ENCODE peak calls at places on chromosomes 11 and 22, in five cellular contexts. W is NCI-H526 treated with DMSO at 0.1 percent for 48 hours; G is activated naive CD4-positive, alpha-beta T cell treated with anti-CD3 and anti-CD28 coated beads, Interleukin-2, amount 50 U/mL, for 72 hours; L is GM03348; H is H9. R is an unnamed sample.

GRCh38 chr11:22684082-22684481 is 17.7 kb downstream of the GAS2 start:
- DNase-seq in G (no peak), L (no peak), W (no peak), H (no peak), R (no peak)

GRCh38 chr22:29062286-29062949 is 787 bp upstream of the C22orf31 start:
- DNase-seq in G (no peak), H (no peak), W (no peak), L (no peak), R (peak)

GRCh38 chr11:36312593-36312990 is 16.5 kb downstream of the PRR5L start:
- DNase-seq in G (no peak), L (peak), W (no peak), H (no peak), R (no peak)

GRCh38 chr22:38881464-38881871 is 9.5 kb upstream of the CBX6 start:
- DNase-seq in G (no peak), L (peak), H (no peak), W (no peak), R (peak)

GRCh38 chr11:120511116-120511803 is at the start of gene GRIK4:
- DNase-seq in L (peak), W (peak), G (peak), H (peak), R (peak)

GRCh38 chr11:44811841-44812448 is 85.2 kb downstream of the TSPAN18 start:
- DNase-seq in L (no peak), H (no peak), G (no peak), W (no peak), R (no peak)

GRCh38 chr22:22410121-22410520 is 98.4 kb downstream of the ZNF280B start:
- DNase-seq in H (no peak), W (no peak), G (no peak), L (no peak), R (peak)

GRCh38 chr22:43303751-43304150 is 39.4 kb downstream of the SCUBE1 start:
- DNase-seq in G (no peak), H (no peak), L (no peak), W (no peak), R (no peak)

GRCh38 chr11:8110396-8110795 is 29.4 kb downstream of the TUB start:
- DNase-seq in H (no peak), L (no peak), G (no peak), W (no peak), R (no peak)

GRCh38 chr11:33195391-33196190 is 34.3 kb upstream of the CSTF3 start:
- DNase-seq in H (no peak), L (no peak), W (no peak), G (no peak), R (peak)

GRCh38 chr11:119859684-119860083 is 130.7 kb upstream of the NECTIN1 start:
- DNase-seq in L (no peak), G (no peak), H (no peak), W (no peak), R (no peak)

GRCh38 chr11:69378303-69379141 is 84.6 kb downstream of the MYEOV start:
- DNase-seq in L (no peak), G (peak), W (no peak), H (no peak), R (peak)

GRCh38 chr22:46422896-46423295 is 87.4 kb downstream of the TRMU start:
- DNase-seq in H (no peak), W (no peak), L (no peak), G (no peak), R (no peak)

GRCh38 chr11:64935634-64936081 is at the start of gene GPHA2:
- DNase-seq in G (no peak), H (peak), L (peak), W (no peak), R (peak)

GRCh38 chr11:36341915-36342314 is 45.8 kb downstream of the PRR5L start:
- DNase-seq in G (no peak), W (no peak), L (no peak), H (no peak), R (no peak)

GRCh38 chr11:47393163-47394049 is 15.0 kb upstream of the SLC39A13 start:
- DNase-seq in W (no peak), H (peak), G (no peak), L (peak), R (peak)

GRCh38 chr11:120037111-120037510 is 100.8 kb downstream of the TRIM29 start:
- DNase-seq in H (no peak), G (no peak), W (no peak), L (no peak), R (no peak)

GRCh38 chr11:32231909-32232493 is 141.1 kb downstream of the RCN1 start:
- DNase-seq in G (no peak), H (peak), W (peak), L (peak), R (peak)

GRCh38 chr11:128379587-128380279 is 207.6 kb downstream of the ETS1 start:
- DNase-seq in G (no peak), H (no peak), L (no peak), W (no peak), R (peak)

GRCh38 chr22:25956801-25957200 is 212.5 kb upstream of the SEZ6L start:
- DNase-seq in G (no peak), H (no peak), W (no peak), L (no peak), R (no peak)

GRCh38 chr11:126661051-126661450 is 305.6 kb downstream of the ST3GAL4 start:
- DNase-seq in G (no peak), L (no peak), W (no peak), H (no peak), R (no peak)

GRCh38 chr22:19523240-19524169 is 705 bp downstream of the CLDN5 start:
- DNase-seq in L (peak), H (peak), W (no peak), G (no peak), R (peak)

GRCh38 chr11:128544625-128545024 is 42.7 kb downstream of the ETS1 start:
- DNase-seq in L (peak), G (no peak), H (no peak), W (no peak), R (no peak)

GRCh38 chr22:43370045-43370444 is 26.9 kb upstream of the SCUBE1 start:
- DNase-seq in H (peak), L (no peak), W (no peak), G (no peak), R (no peak)

GRCh38 chr11:2929880-2930704 is 872 bp upstream of the PHLDA2 start:
- DNase-seq in G (peak), H (peak), L (peak), W (no peak), R (peak)

GRCh38 chr22:35604671-35605457 is 12.3 kb downstream of the MB start:
- DNase-seq in L (no peak), G (no peak), W (no peak), H (no peak), R (peak)

GRCh38 chr11:127521413-127521812 is 520.8 kb upstream of the KIRREL3 start:
- DNase-seq in G (no peak), L (peak), W (no peak), H (no peak), R (no peak)

GRCh38 chr22:46087816-46088277 is 62.5 kb upstream of the PPARA start:
- DNase-seq in H (no peak), G (no peak), L (peak), W (no peak), R (peak)

GRCh38 chr11:66150140-66150539 is 80.1 kb downstream of the PACS1 start:
- DNase-seq in W (no peak), H (no peak), G (no peak), L (no peak), R (peak)

R was measured in osteoblast.